ENCODE peak calls at places on chromosome 21, in four cellular contexts. J is osteoblast, P is mammary epithelial cell, V is SK-N-MC. H is an unnamed sample.

GRCh38 chr21:35206141-35207125 is 157.3 kb upstream of the RUNX1 start:
- DNase-seq in J (no peak), P (peak), V (no peak), H (no peak)

GRCh38 chr21:14737922-14738321 is 191.8 kb upstream of the SAMSN1 start:
- DNase-seq in J (no peak), P (peak), V (peak), H (no peak)

GRCh38 chr21:15054606-15055239 is 10.1 kb downstream of the NRIP1 start:
- DNase-seq in J (no peak), P (no peak), V (no peak), H (no peak)

GRCh38 chr21:44892536-44893277 is 19.2 kb upstream of the PTTG1IP start:
- DNase-seq in J (peak), P (peak), V (no peak), H (no peak)

GRCh38 chr21:45391743-45392079 is 13.3 kb upstream of the COL18A1 start:
- DNase-seq in J (no peak), P (no peak), V (no peak), H (no peak)

GRCh38 chr21:27240901-27241300 is 274.0 kb upstream of the ADAMTS5 start:
- DNase-seq in J (no peak), P (no peak), V (no peak), H (no peak)

GRCh38 chr21:43845386-43845785 is 19.6 kb upstream of the AGPAT3 start:
- DNase-seq in J (no peak), P (no peak), V (no peak), H (no peak)

GRCh38 chr21:46071082-46071481 is 26.8 kb upstream of the COL6A2 start:
- DNase-seq in J (no peak), P (no peak), V (no peak), H (peak)

GRCh38 chr21:42601656-42602055 is 51.8 kb upstream of the PDE9A start:
- DNase-seq in J (peak), P (no peak), V (no peak), H (no peak)

GRCh38 chr21:17436626-17437111 is 76.2 kb upstream of the CXADR start:
- DNase-seq in J (no peak), P (no peak), V (no peak), H (no peak)

GRCh38 chr21:15204140-15204774 is 139.5 kb upstream of the NRIP1 start:
- DNase-seq in J (no peak), P (no peak), V (no peak), H (no peak)

GRCh38 chr21:44512496-44513388 is 27.3 kb downstream of the KRTAP10-1 start:
- DNase-seq in J (no peak), P (no peak), V (no peak), H (no peak)

GRCh38 chr21:45834821-45835293 is 146.7 kb upstream of the COL6A1 start:
- DNase-seq in J (no peak), P (no peak), V (no peak), H (no peak)

GRCh38 chr21:45259206-45259795 is 28.4 kb downstream of the POFUT2 start:
- DNase-seq in J (peak), P (no peak), V (no peak), H (peak)

GRCh38 chr21:44093761-44094160 is 13.4 kb upstream of the PWP2 start:
- DNase-seq in J (peak), P (no peak), V (no peak), H (no peak)

GRCh38 chr21:15293251-15293650 is 228.5 kb upstream of the NRIP1 start:
- DNase-seq in J (peak), P (peak), V (no peak), H (no peak)

GRCh38 chr21:28769683-28770082 is 223.0 kb downstream of the LTN1 start:
- DNase-seq in J (no peak), P (no peak), V (no peak), H (no peak)

GRCh38 chr21:18244721-18245486 is at the start of gene CHODL:
- DNase-seq in J (no peak), P (no peak), V (no peak), H (no peak)

GRCh38 chr21:14480601-14481000 is 65.5 kb downstream of the SAMSN1 start:
- DNase-seq in J (no peak), P (peak), V (no peak), H (no peak)

GRCh38 chr21:16084776-16085364 is 355.1 kb downstream of the USP25 start:
- DNase-seq in J (peak), P (no peak), V (no peak), H (no peak)

GRCh38 chr21:15015622-15016471 is 49.0 kb downstream of the NRIP1 start:
- DNase-seq in J (peak), P (peak), V (no peak), H (no peak)

GRCh38 chr21:24210130-24210529 is 1397.2 kb downstream of the MRPL39 start:
- DNase-seq in J (no peak), P (no peak), V (no peak), H (no peak)

GRCh38 chr21:23695449-23695848 is 1911.8 kb downstream of the MRPL39 start:
- DNase-seq in J (no peak), P (no peak), V (no peak), H (no peak)

GRCh38 chr21:26041441-26042180 is 129.0 kb downstream of the APP start:
- DNase-seq in J (peak), P (peak), V (no peak), H (no peak)

GRCh38 chr21:25639922-25640670 is 1.0 kb downstream of the JAM2 start:
- DNase-seq in J (peak), P (no peak), V (no peak), H (no peak)

GRCh38 chr21:16071082-16071481 is 341.3 kb downstream of the USP25 start:
- DNase-seq in J (no peak), P (no peak), V (no peak), H (no peak)

GRCh38 chr21:27564684-27565280 is 597.9 kb upstream of the ADAMTS5 start:
- DNase-seq in J (no peak), P (peak), V (peak), H (no peak)

GRCh38 chr21:35222541-35222941 is 173.4 kb upstream of the RUNX1 start:
- DNase-seq in J (no peak), P (no peak), V (no peak), H (no peak)

GRCh38 chr21:24428539-24429186 is 1178.6 kb downstream of the MRPL39 start:
- DNase-seq in J (no peak), P (no peak), V (no peak), H (no peak)

GRCh38 chr21:16199539-16199938 is 469.8 kb downstream of the USP25 start:
- DNase-seq in J (no peak), P (no peak), V (no peak), H (no peak)

GRCh38 chr21:34986561-34987533 is 62.3 kb downstream of the RUNX1 start:
- DNase-seq in J (peak), P (peak), V (no peak), H (no peak)

GRCh38 chr21:46021978-46022544 is 40.5 kb downstream of the COL6A1 start:
- DNase-seq in J (peak), P (no peak), V (no peak), H (peak)

GRCh38 chr21:45454081-45454923 is 49.3 kb downstream of the COL18A1 start:
- DNase-seq in J (peak), P (no peak), V (no peak), H (no peak)

GRCh38 chr21:45582128-45582527 is 39.9 kb upstream of the SLC19A1 start:
- DNase-seq in J (no peak), P (no peak), V (no peak), H (no peak)

GRCh38 chr21:44741921-44742320 is 30.5 kb upstream of the TSPEAR start:
- DNase-seq in J (no peak), P (no peak), V (no peak), H (no peak)

GRCh38 chr21:28521932-28522826 is 470.5 kb downstream of the LTN1 start:
- DNase-seq in J (peak), P (no peak), V (peak), H (no peak)

GRCh38 chr21:34671891-34672290 is 3.1 kb downstream of the CLIC6 start:
- DNase-seq in J (no peak), P (no peak), V (no peak), H (no peak)

GRCh38 chr21:46425566-46425965 is 33.1 kb upstream of the DIP2A start:
- DNase-seq in J (peak), P (no peak), V (no peak), H (no peak)

GRCh38 chr21:35232545-35233176 is 183.6 kb upstream of the RUNX1 start:
- DNase-seq in J (peak), P (peak), V (no peak), H (no peak)

GRCh38 chr21:46322351-46323226 is 1.1 kb downstream of the C21orf58 start:
- DNase-seq in J (peak), P (peak), V (no peak), H (no peak)

GRCh38 chr21:38759286-38759872 is 46.4 kb upstream of the ETS2 start:
- DNase-seq in J (no peak), P (no peak), V (no peak), H (no peak)
- H3K27ac ChIP-seq in J (peak), P (no peak), V (no peak), H (peak)

GRCh38 chr21:31897311-31897710 is 24.5 kb downstream of the HUNK start:
- DNase-seq in J (no peak), P (no peak), V (no peak), H (no peak)

GRCh38 chr21:31894441-31894840 is 21.6 kb downstream of the HUNK start:
- DNase-seq in J (no peak), P (no peak), V (no peak), H (no peak)

GRCh38 chr21:31892686-31893085 is 19.9 kb downstream of the HUNK start:
- DNase-seq in J (no peak), P (no peak), V (no peak), H (no peak)

GRCh38 chr21:31895069-31895851 is 22.4 kb downstream of the HUNK start:
- DNase-seq in J (no peak), P (no peak), V (no peak), H (no peak)

DNA sequence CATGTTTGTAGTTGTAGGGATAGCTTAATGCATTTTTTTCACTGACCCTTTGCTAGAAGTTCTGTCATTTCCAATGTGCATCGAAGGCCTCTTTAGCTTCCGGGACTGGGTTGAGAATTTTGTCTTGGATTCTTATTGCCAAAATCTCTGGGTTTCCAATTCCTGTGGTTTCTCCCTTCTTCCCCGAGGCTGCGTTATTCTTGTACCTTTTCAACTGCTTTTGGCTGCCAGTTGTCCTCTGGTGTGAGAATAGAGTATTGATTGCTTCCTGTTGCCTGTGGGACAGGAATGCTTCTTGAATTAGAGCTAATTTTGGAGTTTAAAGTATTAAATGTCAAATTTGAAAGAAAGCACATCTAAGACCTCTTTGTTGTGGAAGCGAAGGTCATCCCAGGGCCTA is 21.0 kb downstream of the HUNK start:
- DNase-seq in J (no peak), P (no peak), V (no peak), H (no peak)
- H3K27ac ChIP-seq in J (no peak), P (no peak), V (no peak), H (no peak)

GRCh38 chr21:36839735-36840134 is 126.7 kb downstream of the HLCS start:
- DNase-seq in J (no peak), P (no peak), V (no peak), H (no peak)

GRCh38 chr21:36834192-36834591 is 132.3 kb downstream of the HLCS start:
- DNase-seq in J (no peak), P (no peak), V (no peak), H (no peak)

GRCh38 chr21:36830041-36830440 is 131.1 kb downstream of the SIM2 start:
- DNase-seq in J (no peak), P (no peak), V (no peak), H (no peak)

GRCh38 chr21:36839123-36839522 is 127.3 kb downstream of the HLCS start:
- DNase-seq in J (peak), P (no peak), V (no peak), H (no peak)

GRCh38 chr21:36835383-36835795 is 131.1 kb downstream of the HLCS start:
- DNase-seq in J (no peak), P (no peak), V (no peak), H (no peak)
- H3K27ac ChIP-seq in J (no peak), P (no peak), V (no peak), H (no peak)

GRCh38 chr21:40706161-40706560 is 140.8 kb downstream of the DSCAM start:
- DNase-seq in J (no peak), P (no peak), V (no peak), H (no peak)

GRCh38 chr21:40706806-40707205 is 140.2 kb downstream of the DSCAM start:
- DNase-seq in J (no peak), P (peak), V (no peak), H (no peak)

GRCh38 chr21:40704141-40704540 is 142.8 kb downstream of the DSCAM start:
- DNase-seq in J (no peak), P (no peak), V (no peak), H (no peak)

DNA sequence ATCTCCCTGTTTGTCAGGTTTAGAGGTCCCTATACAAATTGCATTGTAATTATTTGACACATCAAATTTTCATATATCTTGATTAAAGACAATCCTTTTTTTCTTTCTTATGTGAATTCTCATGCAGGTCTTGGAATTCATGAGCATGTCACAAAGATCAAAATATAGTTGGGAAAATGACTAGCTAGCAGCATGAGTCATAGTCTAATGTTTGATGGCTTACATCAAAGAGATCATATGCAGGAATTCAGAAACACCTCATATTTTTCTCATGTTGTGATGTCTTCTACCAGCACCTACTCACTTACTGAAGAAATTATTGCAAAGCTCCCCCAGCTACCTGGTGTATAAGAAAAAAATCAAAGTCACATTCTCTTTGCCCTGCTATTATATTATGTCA is 139.7 kb downstream of the DSCAM start:
- DNase-seq in J (no peak), P (peak), V (no peak), H (no peak)
- H3K27ac ChIP-seq in J (no peak), P (no peak), V (no peak), H (no peak)

DNA sequence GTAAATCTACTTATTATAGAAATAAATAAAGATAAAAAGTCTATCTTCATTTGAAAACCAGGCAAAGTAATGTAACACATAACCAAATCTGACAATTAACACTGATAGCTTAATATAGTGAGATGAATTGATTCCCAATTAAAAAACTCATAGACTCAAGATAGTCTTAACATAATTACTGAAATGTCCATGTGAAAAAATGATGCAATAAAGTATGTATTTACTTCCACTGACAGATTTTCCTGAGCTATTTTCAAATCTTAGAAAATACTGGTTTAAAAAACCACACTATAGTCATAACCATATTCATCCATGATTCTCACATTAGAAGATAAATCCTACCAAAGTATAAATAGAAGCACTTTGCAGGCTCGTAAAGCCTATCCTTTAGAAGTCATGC is 9.6 kb upstream of the DONSON start:
- DNase-seq in J (no peak), P (no peak), V (no peak), H (no peak)
- H3K27ac ChIP-seq in J (no peak), P (no peak), V (peak), H (no peak)

DNA sequence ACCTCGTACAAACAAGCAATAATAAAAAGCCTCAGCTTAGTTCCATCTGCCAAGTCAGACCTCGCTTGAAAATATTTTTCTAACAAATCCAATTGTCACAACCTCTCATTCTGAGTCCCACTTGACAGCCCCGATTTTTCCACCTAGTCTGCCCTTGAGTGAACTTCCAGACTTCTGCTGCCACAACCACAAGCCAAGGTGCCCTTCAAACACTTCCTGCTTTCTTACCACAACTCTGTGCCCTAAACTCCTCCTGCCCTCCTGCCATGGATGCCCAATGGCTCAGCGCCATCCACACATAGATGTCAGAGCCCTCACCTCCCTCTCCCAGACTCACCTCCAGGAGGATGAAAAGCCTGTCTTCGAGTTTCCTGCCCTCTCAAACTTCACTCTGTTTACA is 3.9 kb downstream of the TMPRSS2 start:
- DNase-seq in J (peak), P (no peak), V (no peak), H (no peak)
- H3K27ac ChIP-seq in J (no peak), P (no peak), V (no peak), H (no peak)

DNA sequence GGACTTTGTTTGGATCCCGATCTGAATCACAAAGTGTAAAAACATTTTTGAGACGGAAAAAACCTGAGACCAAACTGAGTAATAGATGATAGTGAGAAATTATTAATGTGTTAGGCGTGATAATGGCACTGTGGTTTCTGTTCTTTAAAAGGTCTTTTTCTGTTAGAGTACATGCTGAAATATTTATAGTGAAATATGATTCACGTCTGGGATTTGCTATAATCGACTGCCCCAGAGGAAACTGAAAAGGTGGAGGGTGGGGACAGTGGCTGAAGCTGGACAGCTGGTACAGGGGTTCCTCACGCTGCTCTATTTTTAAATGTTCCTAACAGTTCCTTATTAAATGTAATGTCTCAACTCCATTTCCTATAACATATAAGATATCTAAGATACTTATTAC is 11.2 kb downstream of the URB1 start:
- DNase-seq in J (no peak), P (no peak), V (no peak), H (no peak)
- H3K27ac ChIP-seq in J (peak), P (no peak), V (no peak), H (peak)